ENCODE peak calls at places on chromosomes 4 and X, in nine cellular contexts. C, T, E, L, X, J, R, A and V are unnamed samples. For H3K4me1, the result is how much of the 10 kb centered on the place peaks cover.

GRCh38 chrX:18394477-18394876 is 30.9 kb upstream of the CDKL5 start:
- DNase-seq in C (no peak), T (no peak), E (no peak), L (no peak), X (no peak), J (no peak), R (no peak), A (no peak), V (no peak)

GRCh38 chr4:82823062-82823461 is 24.5 kb upstream of the SCD5 start:
- DNase-seq in C (no peak), T (no peak), E (no peak), L (no peak), X (no peak), J (no peak), R (no peak), A (no peak), V (no peak)

GRCh38 chr4:179867300-179867878 is 2375.8 kb upstream of the TENM3 start:
- DNase-seq in C (peak), T (peak), E (peak), L (no peak), X (peak), J (peak), R (peak), A (peak), V (peak)

GRCh38 chr4:76589402-76589801 is 154.4 kb downstream of the SHROOM3 start:
- DNase-seq in C (no peak), T (peak), E (no peak), L (no peak), X (no peak), J (peak), R (peak), A (no peak), V (no peak)

GRCh38 chrX:109622270-109622669 is 2.7 kb downstream of the KCNE5 start:
- DNase-seq in C (no peak), T (no peak), E (no peak), L (no peak), X (no peak), J (no peak), R (no peak), A (no peak), V (no peak)

GRCh38 chrX:130299279-130300009 is 30.7 kb upstream of the ZNF280C start:
- DNase-seq in C (peak), T (no peak), E (no peak), L (no peak), X (no peak), J (no peak), R (peak), A (no peak), V (no peak)

GRCh38 chr4:46937493-46937892 is 28.4 kb upstream of the COX7B2 start:
- DNase-seq in C (no peak), T (no peak), E (no peak), L (no peak), X (no peak), J (no peak), R (no peak), A (no peak), V (no peak)

GRCh38 chr4:182504440-182504839 is 261.2 kb downstream of the TENM3 start:
- DNase-seq in C (no peak), T (no peak), E (no peak), L (no peak), X (no peak), J (no peak), R (no peak), A (no peak), V (no peak)

GRCh38 chr4:74675673-74676279 is 118.5 kb downstream of the BTC start:
- DNase-seq in C (peak), T (peak), E (no peak), L (no peak), X (peak), J (no peak), R (peak), A (no peak), V (no peak)

GRCh38 chr4:138736362-138736761 is 279.2 kb upstream of the NOCT start:
- DNase-seq in C (no peak), T (peak), E (no peak), L (no peak), X (no peak), J (no peak), R (no peak), A (no peak), V (no peak)

GRCh38 chr4:26349496-26349895 is 28.7 kb downstream of the RBPJ start:
- DNase-seq in C (no peak), T (no peak), E (no peak), L (no peak), X (no peak), J (no peak), R (no peak), A (no peak), V (no peak)

GRCh38 chr4:26356067-26356466 is 35.3 kb downstream of the RBPJ start:
- DNase-seq in C (peak), T (peak), E (no peak), L (no peak), X (peak), J (no peak), R (no peak), A (peak), V (no peak)

GRCh38 chr4:26355392-26356052 is 34.7 kb downstream of the RBPJ start:
- DNase-seq in C (no peak), T (no peak), E (no peak), L (no peak), X (no peak), J (no peak), R (no peak), A (no peak), V (no peak)

GRCh38 chr4:26354491-26354890 is 33.7 kb downstream of the RBPJ start:
- DNase-seq in C (no peak), T (no peak), E (no peak), L (no peak), X (no peak), J (no peak), R (no peak), A (no peak), V (no peak)

GRCh38 chr4:26351685-26352084 is 30.9 kb downstream of the RBPJ start:
- DNase-seq in C (no peak), T (no peak), E (no peak), L (no peak), X (no peak), J (no peak), R (no peak), A (no peak), V (no peak)
- H3K4me1 ChIP-seq in C (under half), T (under half), E (under half), L (under half), X (under half), J (under half), R (under half), A (under half), V (under half)

DNA sequence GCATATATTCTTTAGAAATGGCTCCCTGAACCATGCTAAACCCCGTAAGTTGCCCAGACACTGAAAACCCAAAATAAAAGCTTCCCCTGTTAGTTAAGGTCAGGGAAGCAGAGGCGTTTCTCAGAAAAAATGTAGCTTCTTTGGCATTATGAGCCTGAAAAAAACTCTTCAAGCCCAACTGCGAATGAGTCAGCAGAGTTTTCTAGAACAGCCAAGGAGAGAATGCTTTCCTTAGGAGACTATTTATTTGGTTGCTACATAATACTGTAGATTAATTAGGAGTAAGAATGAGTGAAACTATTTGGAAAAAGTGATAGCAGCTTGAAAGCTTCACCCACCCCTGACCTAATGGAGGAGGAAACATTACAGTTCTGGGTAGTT is 53.9 kb upstream of the ATXN3L start:
- DNase-seq in C (no peak), T (peak), E (no peak), L (no peak), X (no peak), J (no peak), R (no peak), A (no peak), V (no peak)
- H3K4me1 ChIP-seq in C (under half), T (under half), E (under half), L (under half), X (under half), J (under half), R (under half), A (under half), V (under half)

GRCh38 chr4:140053185-140053584 is 100.8 kb downstream of the MAML3 start:
- DNase-seq in C (no peak), T (no peak), E (no peak), L (no peak), X (no peak), J (no peak), R (no peak), A (no peak), V (no peak)
- H3K4me1 ChIP-seq in C (under half), T (under half), E (under half), L (under half), X (under half), J (under half), R (under half), A (under half), V (under half)

GRCh38 chr4:1293531-1293941 is 3.8 kb downstream of the MAEA start:
- DNase-seq in C (no peak), T (no peak), E (no peak), L (no peak), X (peak), J (no peak), R (no peak), A (peak), V (no peak)
- H3K4me1 ChIP-seq in C (under half), T (under half), E (under half), L (half or more), X (under half), J (under half), R (under half), A (under half), V (under half)

DNA sequence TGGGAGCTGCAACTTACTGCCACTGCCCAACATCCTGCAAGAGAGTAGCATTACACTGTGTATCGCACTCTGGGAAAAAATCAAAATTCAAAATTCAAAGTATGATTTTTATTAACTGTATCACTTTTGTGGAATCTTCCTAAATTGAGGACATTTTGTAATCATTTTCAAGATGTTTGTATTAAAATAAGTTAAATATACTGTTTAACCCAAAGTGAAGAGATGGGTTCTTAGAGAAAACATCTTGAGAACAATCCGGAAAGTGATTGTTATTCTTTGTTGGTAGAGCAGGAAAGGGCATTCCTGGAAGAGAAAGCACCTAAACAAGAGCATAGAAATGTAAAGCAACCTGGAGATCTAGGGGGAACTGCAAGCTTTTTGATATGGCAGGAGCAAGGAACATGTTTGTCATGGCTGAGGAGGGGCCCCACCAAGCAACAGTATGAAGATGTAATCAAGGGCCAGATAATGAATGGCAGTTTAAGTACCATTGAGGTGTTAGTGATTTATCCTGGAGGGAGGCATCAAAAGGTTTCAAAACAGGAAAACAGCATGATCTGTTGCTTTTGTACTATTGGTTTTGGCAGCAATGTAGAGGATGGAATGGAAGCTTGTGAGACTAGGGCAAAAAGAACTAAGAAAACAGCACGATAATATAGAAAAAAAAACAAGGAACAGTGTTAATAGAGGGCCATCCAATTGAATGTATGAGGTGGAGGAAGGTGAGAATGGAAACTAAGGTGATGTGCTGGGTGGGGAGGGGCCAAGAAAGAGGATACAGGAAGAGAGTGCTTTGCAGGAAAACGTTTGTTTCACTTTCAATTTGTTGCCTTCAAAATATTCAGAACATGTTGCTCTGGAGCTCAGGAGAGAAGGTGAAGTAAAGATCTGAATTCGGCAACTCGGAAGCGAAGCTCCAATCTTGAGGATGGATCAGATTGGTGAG is 14.2 kb upstream of the SEC24D start:
- DNase-seq in C (no peak), T (peak), E (no peak), L (no peak), X (peak), J (no peak), R (peak), A (no peak), V (peak)
- H3K4me1 ChIP-seq in C (under half), T (under half), E (under half), L (under half), X (under half), J (under half), R (under half), A (under half), V (under half)

GRCh38 chr4:140257461-140258305 is 103.7 kb upstream of the MAML3 start:
- DNase-seq in C (no peak), T (peak), E (no peak), L (no peak), X (no peak), J (no peak), R (no peak), A (no peak), V (no peak)

GRCh38 chr4:140256335-140256734 is 102.4 kb upstream of the MAML3 start:
- DNase-seq in C (no peak), T (peak), E (no peak), L (no peak), X (no peak), J (no peak), R (peak), A (no peak), V (no peak)

GRCh38 chr4:140255467-140255866 is 101.5 kb upstream of the MAML3 start:
- DNase-seq in C (no peak), T (no peak), E (no peak), L (no peak), X (no peak), J (no peak), R (no peak), A (no peak), V (no peak)

GRCh38 chr4:140255919-140256318 is 101.9 kb upstream of the MAML3 start:
- DNase-seq in C (no peak), T (no peak), E (no peak), L (no peak), X (no peak), J (no peak), R (no peak), A (no peak), V (no peak)

DNA sequence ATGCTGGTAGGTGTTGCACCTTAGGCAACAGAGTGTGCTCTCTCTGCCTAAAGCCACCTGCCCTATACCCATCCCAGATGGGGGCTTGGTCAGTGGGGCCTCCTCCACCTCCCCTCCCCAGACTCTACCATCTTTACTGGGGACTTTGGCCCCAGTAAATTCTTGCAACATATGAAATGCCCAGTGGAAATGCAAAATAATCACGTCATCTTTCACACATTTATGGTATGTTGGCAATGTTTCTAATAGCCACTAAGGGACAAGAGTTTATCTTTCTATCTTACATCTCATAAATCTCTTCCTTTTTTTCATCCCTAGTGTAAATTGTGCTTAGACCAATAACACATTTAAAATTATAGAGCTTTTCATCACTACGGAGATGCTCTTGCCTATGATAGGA is 103.0 kb upstream of the MAML3 start:
- DNase-seq in C (no peak), T (no peak), E (no peak), L (no peak), X (no peak), J (peak), R (peak), A (no peak), V (no peak)
- H3K4me1 ChIP-seq in C (under half), T (under half), E (under half), L (under half), X (under half), J (half or more), R (under half), A (under half), V (under half)

GRCh38 chr4:184424993-184425758 is 49.2 kb downstream of the IRF2 start:
- DNase-seq in C (no peak), T (peak), E (no peak), L (no peak), X (no peak), J (no peak), R (no peak), A (no peak), V (no peak)

GRCh38 chr4:184421558-184422155 is 52.7 kb downstream of the IRF2 start:
- DNase-seq in C (no peak), T (no peak), E (no peak), L (no peak), X (no peak), J (no peak), R (no peak), A (peak), V (no peak)

GRCh38 chr4:184424279-184424678 is 50.1 kb downstream of the IRF2 start:
- DNase-seq in C (no peak), T (no peak), E (no peak), L (no peak), X (no peak), J (no peak), R (no peak), A (no peak), V (no peak)

GRCh38 chr4:184422378-184422777 is 52.0 kb downstream of the IRF2 start:
- DNase-seq in C (no peak), T (no peak), E (no peak), L (no peak), X (no peak), J (no peak), R (no peak), A (no peak), V (no peak)

GRCh38 chr4:184423003-184423686 is 51.2 kb downstream of the IRF2 start:
- DNase-seq in C (no peak), T (no peak), E (no peak), L (no peak), X (no peak), J (no peak), R (no peak), A (no peak), V (no peak)
- H3K4me1 ChIP-seq in C (under half), T (under half), E (under half), L (under half), X (under half), J (under half), R (under half), A (under half), V (under half)

GRCh38 chrX:10048695-10049094 is 81.5 kb downstream of the CLDN34 start:
- DNase-seq in C (peak), T (no peak), E (no peak), L (no peak), X (no peak), J (no peak), R (no peak), A (no peak), V (no peak)

GRCh38 chrX:10047631-10048030 is 80.5 kb downstream of the CLDN34 start:
- DNase-seq in C (no peak), T (no peak), E (peak), L (no peak), X (no peak), J (no peak), R (no peak), A (no peak), V (no peak)

GRCh38 chrX:10047133-10047532 is 80.0 kb downstream of the CLDN34 start:
- DNase-seq in C (no peak), T (no peak), E (no peak), L (no peak), X (no peak), J (no peak), R (no peak), A (no peak), V (no peak)

GRCh38 chrX:10049246-10049645 is 82.1 kb downstream of the CLDN34 start:
- DNase-seq in C (no peak), T (no peak), E (no peak), L (no peak), X (no peak), J (no peak), R (no peak), A (no peak), V (no peak)

DNA sequence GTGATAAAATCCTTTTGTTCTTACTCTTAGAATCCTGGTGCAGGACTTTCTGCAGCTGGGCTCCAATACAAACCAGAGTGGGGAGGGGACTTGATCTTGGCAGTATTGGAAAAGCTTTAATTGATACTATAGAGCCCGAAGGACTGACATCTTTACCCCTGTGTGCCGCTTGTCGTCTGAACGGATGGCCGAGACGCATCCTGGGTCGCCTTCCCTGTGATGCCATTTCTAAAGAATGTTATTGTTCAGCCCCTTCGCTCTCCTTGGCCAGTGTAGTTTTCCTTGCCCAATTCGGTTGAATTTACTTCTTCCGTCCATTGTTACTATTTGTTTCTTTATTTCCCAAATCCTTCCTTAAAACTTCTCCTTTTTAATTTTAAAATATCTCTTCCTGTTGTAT is 80.9 kb downstream of the CLDN34 start:
- DNase-seq in C (no peak), T (no peak), E (peak), L (no peak), X (no peak), J (no peak), R (no peak), A (no peak), V (no peak)
- H3K4me1 ChIP-seq in C (under half), T (half or more), E (under half), L (half or more), X (under half), J (under half), R (under half), A (under half), V (under half)